ENCODE peak calls at places on chromosomes 4 and X, in nine cellular contexts. G, E, R, P, N, M, A, H and B are unnamed samples.
A peak's percentile ranks its signal among the peaks of the same experiment; 100 is the strongest.

GRCh38 chrX:120270567-120270966 is 20.0 kb downstream of the ZBTB33 start:
- DNase-seq in G (no peak), E (no peak), R (no peak), P (no peak), N (no peak), M (no peak), A (no peak), H (no peak), B (no peak)

GRCh38 chr4:154516320-154516719 is 24.7 kb upstream of the DCHS2 start:
- DNase-seq in G (no peak), E (no peak), R (no peak), P (no peak), N (no peak), M (no peak), A (no peak), H (no peak), B (no peak)

GRCh38 chr4:4590496-4590895 is 48.6 kb upstream of the STX18 start:
- DNase-seq in G (peak; percentile 66), E (no peak), R (no peak), P (no peak), N (no peak), M (no peak), A (peak; percentile 79), H (no peak), B (peak; percentile 61)

GRCh38 chrX:71941771-71942170 is 31.1 kb downstream of the NHSL2 start:
- DNase-seq in G (peak; percentile 70), E (no peak), R (peak; percentile 72), P (peak; percentile 19), N (no peak), M (no peak), A (peak; percentile 85), H (peak; percentile 13), B (peak; percentile 63)

GRCh38 chr4:108166441-108167315 is 2.1 kb downstream of the LEF1 start:
- DNase-seq in G (no peak), E (no peak), R (no peak), P (no peak), N (peak; percentile 28), M (no peak), A (no peak), H (peak; percentile 29), B (no peak)

GRCh38 chrX:41824551-41824950 is 98.8 kb downstream of the CASK start:
- DNase-seq in G (peak; percentile 53), E (no peak), R (no peak), P (no peak), N (no peak), M (no peak), A (peak; percentile 65), H (peak; percentile 23), B (peak; percentile 73)

GRCh38 chr4:137451150-137451850 is 81.0 kb downstream of the PCDH18 start:
- DNase-seq in G (no peak), E (no peak), R (no peak), P (no peak), N (no peak), M (no peak), A (no peak), H (no peak), B (no peak)

GRCh38 chrX:51459125-51459524 is 37.3 kb downstream of the NUDT11 start:
- DNase-seq in G (peak; percentile 24), E (no peak), R (no peak), P (no peak), N (peak; percentile 10), M (no peak), A (peak; percentile 44), H (peak; percentile 6), B (peak; percentile 13)

GRCh38 chr4:141037441-141037840 is 95.8 kb downstream of the RNF150 start:
- DNase-seq in G (peak; percentile 39), E (no peak), R (no peak), P (no peak), N (no peak), M (no peak), A (no peak), H (no peak), B (no peak)

GRCh38 chrX:48703642-48704481 is 7.3 kb downstream of the SUV39H1 start:
- DNase-seq in G (peak; percentile 44), E (no peak), R (no peak), P (peak; percentile 69), N (no peak), M (no peak), A (peak; percentile 57), H (peak; percentile 15), B (no peak)

GRCh38 chr4:83581411-83582288 is 45.7 kb downstream of the GPAT3 start:
- DNase-seq in G (no peak), E (no peak), R (no peak), P (no peak), N (no peak), M (no peak), A (no peak), H (no peak), B (no peak)

GRCh38 chrX:31397119-31397518 is 325.3 kb upstream of the FTHL17 start:
- DNase-seq in G (peak; percentile 42), E (no peak), R (no peak), P (no peak), N (no peak), M (no peak), A (peak; percentile 65), H (no peak), B (peak; percentile 78)

GRCh38 chr4:706834-707598 is 1.4 kb downstream of the PCGF3 start:
- DNase-seq in G (no peak), E (no peak), R (no peak), P (no peak), N (no peak), M (no peak), A (peak; percentile 6), H (no peak), B (no peak)

GRCh38 chr4:140675599-140676231 is 80.5 kb downstream of the TBC1D9 start:
- DNase-seq in G (no peak), E (no peak), R (no peak), P (no peak), N (no peak), M (no peak), A (peak; percentile 7), H (no peak), B (no peak)

GRCh38 chr4:176778491-176778890 is 14.2 kb downstream of the VEGFC start:
- DNase-seq in G (peak; percentile 76), E (no peak), R (no peak), P (no peak), N (no peak), M (no peak), A (peak; percentile 89), H (peak; percentile 59), B (peak; percentile 68)

GRCh38 chr4:81826336-81826735 is 354.6 kb upstream of the RASGEF1B start:
- DNase-seq in G (no peak), E (no peak), R (no peak), P (no peak), N (no peak), M (no peak), A (no peak), H (no peak), B (no peak)

GRCh38 chrX:19886888-19887531 is 390 bp downstream of the SH3KBP1 start:
- DNase-seq in G (no peak), E (no peak), R (peak; percentile 35), P (no peak), N (peak; percentile 18), M (no peak), A (peak; percentile 60), H (no peak), B (no peak)

GRCh38 chr4:2486981-2487380 is 18.1 kb downstream of the RNF4 start:
- DNase-seq in G (no peak), E (no peak), R (no peak), P (no peak), N (no peak), M (no peak), A (no peak), H (no peak), B (no peak)

GRCh38 chr4:128565565-128566186 is 243.8 kb upstream of the JADE1 start:
- DNase-seq in G (peak; percentile 26), E (no peak), R (peak; percentile 66), P (no peak), N (peak; percentile 74), M (no peak), A (peak; percentile 21), H (peak; percentile 37), B (no peak)

GRCh38 chr4:21032246-21032645 is 332.0 kb downstream of the PACRGL start:
- DNase-seq in G (no peak), E (no peak), R (no peak), P (no peak), N (no peak), M (no peak), A (no peak), H (no peak), B (no peak)

GRCh38 chr4:602559-602942 is 22.8 kb upstream of the PDE6B start:
- DNase-seq in G (no peak), E (no peak), R (no peak), P (peak; percentile 56), N (peak; percentile 93), M (peak; percentile 23), A (peak; percentile 28), H (peak; percentile 38), B (no peak)

GRCh38 chr4:119693127-119693526 is 64.5 kb upstream of the PDE5A start:
- DNase-seq in G (peak; percentile 14), E (no peak), R (no peak), P (no peak), N (no peak), M (no peak), A (peak; percentile 18), H (peak; percentile 11), B (no peak)

GRCh38 chrX:69019073-69019890 is 146.0 kb downstream of the PJA1 start:
- DNase-seq in G (no peak), E (no peak), R (no peak), P (no peak), N (no peak), M (no peak), A (no peak), H (no peak), B (no peak)

GRCh38 chr4:147707892-147708672 is 23.8 kb upstream of the ARHGAP10 start:
- DNase-seq in G (peak; percentile 44), E (no peak), R (peak; percentile 71), P (peak; percentile 62), N (peak; percentile 35), M (peak; percentile 26), A (peak; percentile 57), H (peak; percentile 21), B (peak; percentile 33)

GRCh38 chr4:153362184-153362583 is 17.7 kb downstream of the MND1 start:
- DNase-seq in G (no peak), E (no peak), R (no peak), P (no peak), N (no peak), M (no peak), A (no peak), H (no peak), B (no peak)

GRCh38 chrX:6021316-6022091 is 207.2 kb downstream of the NLGN4X start:
- DNase-seq in G (peak; percentile 0), E (peak; percentile 4), R (peak; percentile 29), P (peak; percentile 56), N (peak; percentile 50), M (no peak), A (peak; percentile 28), H (peak; percentile 33), B (no peak)

GRCh38 chr4:128854433-128854832 is 44.9 kb downstream of the JADE1 start:
- DNase-seq in G (peak; percentile 80), E (no peak), R (no peak), P (no peak), N (no peak), M (no peak), A (peak; percentile 31), H (no peak), B (no peak)

GRCh38 chr4:142974331-142974730 is 128.2 kb upstream of the INPP4B start:
- DNase-seq in G (no peak), E (no peak), R (no peak), P (no peak), N (no peak), M (no peak), A (no peak), H (no peak), B (no peak)

GRCh38 chrX:109374276-109374960 is 107.5 kb downstream of the GUCY2F start:
- DNase-seq in G (no peak), E (no peak), R (no peak), P (no peak), N (no peak), M (no peak), A (no peak), H (no peak), B (no peak)

GRCh38 chrX:131746491-131746968 is 202.7 kb downstream of the OR13H1 start:
- DNase-seq in G (no peak), E (no peak), R (peak; percentile 89), P (peak; percentile 83), N (no peak), M (no peak), A (no peak), H (peak; percentile 85), B (no peak)

GRCh38 chrX:71938371-71938770 is 27.7 kb downstream of the NHSL2 start:
- DNase-seq in G (no peak), E (no peak), R (no peak), P (no peak), N (no peak), M (no peak), A (no peak), H (no peak), B (no peak)